ENCODE peak calls at places on chromosomes 11 and 22, in four cellular contexts. D, Y, P and W are unnamed samples.

GRCh38 chr22:49449811-49450386 is 377.8 kb downstream of the BRD1 start:
- DNase-seq in D (peak; percentile 87), Y (peak; percentile 49), P (no peak), W (no peak)

GRCh38 chr11:17939542-17939941 is 73.3 kb downstream of the SERGEF start:
- DNase-seq in D (no peak), Y (no peak), P (no peak), W (no peak)

GRCh38 chr11:114395776-114396175 is 4.5 kb downstream of the C11orf71 start:
- DNase-seq in D (peak; percentile 85), Y (peak; percentile 67), P (no peak), W (no peak)

GRCh38 chr11:95299078-95299611 is 68.1 kb upstream of the SESN3 start:
- DNase-seq in D (no peak), Y (no peak), P (peak; percentile 31), W (no peak)

GRCh38 chr22:29717789-29718188 is 2.0 kb upstream of the CABP7 start:
- DNase-seq in D (no peak), Y (no peak), P (no peak), W (no peak)

GRCh38 chr11:34302046-34302921 is 55.5 kb downstream of the ABTB2 start:
- DNase-seq in D (peak; percentile 97), Y (no peak), P (peak; percentile 92), W (peak; percentile 98)

GRCh38 chr11:13984616-13985474 is 22.3 kb downstream of the SPON1 start:
- DNase-seq in D (no peak), Y (no peak), P (peak; percentile 88), W (peak; percentile 95)

GRCh38 chr11:121426476-121427454 is 25.3 kb upstream of the SORL1 start:
- DNase-seq in D (peak; percentile 56), Y (peak; percentile 63), P (no peak), W (no peak)

GRCh38 chr11:85766801-85767200 is 44.1 kb downstream of the SYTL2 start:
- DNase-seq in D (no peak), Y (no peak), P (no peak), W (peak; percentile 44)

GRCh38 chr22:22666307-22667091 is 22.1 kb downstream of the GGTLC2 start:
- DNase-seq in D (peak; percentile 40), Y (peak; percentile 71), P (no peak), W (peak; percentile 46)

DNA sequence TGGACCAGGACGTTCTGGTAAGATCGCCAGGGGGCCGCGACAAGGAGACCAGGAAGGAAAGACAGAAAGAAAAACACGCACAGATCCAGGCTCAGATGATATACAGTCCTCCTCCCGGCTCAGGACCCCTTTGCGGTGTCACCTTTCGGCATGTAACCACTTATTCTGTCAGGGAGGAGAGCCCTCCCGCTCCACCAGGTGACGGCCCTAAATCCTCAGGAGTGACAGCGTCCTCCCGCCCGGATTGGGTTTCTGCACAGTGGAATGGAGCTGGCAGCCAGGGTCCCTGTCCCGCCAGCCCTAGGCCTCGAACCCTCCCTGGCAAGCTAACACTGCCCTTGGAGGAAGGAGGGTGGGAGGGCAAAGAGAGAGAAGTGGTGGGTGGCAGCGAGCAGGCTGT is 24.3 kb upstream of the KCNQ1OT1 start:
- DNase-seq in D (no peak), Y (no peak), P (no peak), W (no peak)
- H3K27me3 ChIP-seq in D (no peaks in the 10 kb centered on the region), Y (peaks cover 7% of the 10 kb centered on the region), P (peaks cover 36% of the 10 kb centered on the region), W (peaks cover 57% of the 10 kb centered on the region)

GRCh38 chr11:12028303-12028702 is 19.9 kb upstream of the DKK3 start:
- DNase-seq in D (no peak), Y (no peak), P (no peak), W (no peak)
- H3K27ac ChIP-seq in D (no peak overlapping the region), Y (no peak overlapping the region), P (no peak overlapping the region), W (no peak overlapping the region)

GRCh38 chr11:12329169-12329568 is 48.2 kb upstream of the PARVA start:
- DNase-seq in D (no peak), Y (no peak), P (no peak), W (no peak)

GRCh38 chr11:12331239-12331874 is 46.0 kb upstream of the PARVA start:
- DNase-seq in D (peak; percentile 91), Y (peak; percentile 81), P (peak; percentile 84), W (peak; percentile 88)

GRCh38 chr11:12329797-12330196 is 47.6 kb upstream of the PARVA start:
- DNase-seq in D (no peak), Y (no peak), P (no peak), W (no peak)

GRCh38 chr11:12330491-12331231 is 46.7 kb upstream of the PARVA start:
- DNase-seq in D (peak; percentile 36), Y (peak; percentile 43), P (peak; percentile 11), W (peak; percentile 7)
- H2AK5ac ChIP-seq in D (no peak overlapping the region), Y (no peak overlapping the region), P (no peak overlapping the region), W (peak overlapping the region; percentile 41)

GRCh38 chr22:48438096-48438495 is 1389.6 kb downstream of the BRD1 start:
- DNase-seq in D (no peak), Y (no peak), P (no peak), W (no peak)
- H3K27me3 ChIP-seq in D (no peaks in the 10 kb centered on the region), Y (no peaks in the 10 kb centered on the region), P (peaks cover 30% of the 10 kb centered on the region), W (no peaks in the 10 kb centered on the region)

GRCh38 chr22:41672780-41673509 is 15.7 kb downstream of the SNU13 start:
- DNase-seq in D (peak; percentile 19), Y (no peak), P (peak; percentile 31), W (no peak)
- H3K27ac ChIP-seq in D (no peak overlapping the region), Y (no peak overlapping the region), P (no peak overlapping the region), W (no peak overlapping the region)

DNA sequence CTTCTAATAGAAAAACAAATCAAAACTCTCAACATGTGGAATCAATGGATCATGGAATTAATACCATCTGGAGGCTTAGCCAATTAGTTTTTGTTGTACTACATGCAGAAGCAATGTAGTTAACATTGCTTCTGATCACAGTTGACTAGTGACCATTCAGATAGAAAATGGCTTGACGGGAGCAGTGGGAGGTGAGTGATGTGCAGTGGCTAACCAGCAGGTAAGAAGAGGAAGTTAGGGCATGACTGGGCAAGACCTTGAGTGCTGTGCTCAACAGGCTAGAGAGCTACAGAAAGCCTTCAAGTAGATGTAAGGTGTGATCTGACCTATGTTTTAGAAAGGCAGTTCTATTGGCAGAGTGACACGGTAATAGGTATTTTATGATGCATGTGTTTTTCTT is 60.7 kb upstream of the ALKBH3 start:
- DNase-seq in D (no peak), Y (no peak), P (no peak), W (no peak)
- H2AK5ac ChIP-seq in D (no peak overlapping the region), Y (no peak overlapping the region), P (no peak overlapping the region), W (no peak overlapping the region)

GRCh38 chr11:7254731-7255291 is 3.1 kb downstream of the SYT9 start:
- DNase-seq in D (no peak), Y (no peak), P (no peak), W (no peak)

GRCh38 chr11:7251836-7252682 is at the start of gene SYT9:
- DNase-seq in D (peak; percentile 78), Y (peak; percentile 89), P (peak; percentile 5), W (no peak)

GRCh38 chr11:7251487-7251835 is 243 bp upstream of the SYT9 start:
- DNase-seq in D (no peak), Y (no peak), P (no peak), W (no peak)

GRCh38 chr11:7250166-7250565 is 1.5 kb upstream of the SYT9 start:
- DNase-seq in D (no peak), Y (no peak), P (no peak), W (no peak)

GRCh38 chr11:7252683-7253213 is 1.0 kb downstream of the SYT9 start:
- DNase-seq in D (no peak), Y (no peak), P (no peak), W (no peak)
- H3K27me3 ChIP-seq in D (peaks cover 12% of the 10 kb centered on the region), Y (peaks cover 10% of the 10 kb centered on the region), P (peaks cover 64% of the 10 kb centered on the region), W (peaks cover 24% of the 10 kb centered on the region)

DNA sequence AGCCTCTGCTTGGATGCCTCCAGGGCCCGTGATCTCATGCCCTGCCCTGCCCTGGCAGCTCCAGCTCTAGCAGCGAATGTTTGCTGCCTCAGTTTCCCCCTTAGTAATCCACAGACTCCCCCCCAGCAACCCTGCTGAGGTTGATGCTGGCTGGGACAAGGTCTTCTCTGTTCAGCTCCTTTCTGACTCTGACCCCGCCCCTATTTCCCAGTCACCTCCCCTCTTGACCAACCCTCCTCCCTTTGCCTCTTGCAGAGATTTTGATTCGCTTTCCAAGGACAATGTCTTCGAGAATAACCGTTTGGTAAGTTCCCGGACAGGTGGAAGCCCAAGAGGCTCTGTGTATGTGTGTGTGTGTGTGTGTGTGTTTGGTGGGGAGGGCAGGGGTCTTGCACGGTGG is 5.6 kb downstream of the MICALL1 start:
- DNase-seq in D (no peak), Y (no peak), P (no peak), W (no peak)
- H3K27ac ChIP-seq in D (peak overlapping the region; percentile 67), Y (no peak overlapping the region), P (peak overlapping the region; percentile 66), W (no peak overlapping the region)